ENCODE peak calls at places on chromosomes 3 and 15, in nine cellular contexts. N is Right ventricle myocardium superior; E is stimulated activated naive B cell treated with anti-CD40 and anti-IgM and Interleukin-4, amounts not matched to agents 10 μg/mL and 1 μg/mL and 100 μg/mL, for 72 hours; V is mucosa of descending colon; M is activated naive CD8-positive, alpha-beta T cell treated with anti-CD3 and anti-CD28 coated beads, Interleukin-2, amount 10 ng/mL, durations not matched to agents 7 days and 5 days; Y is left ventricle myocardium superior; F is left lung; X is left cardiac atrium; C is A549. L is an unnamed sample.
A peak's percentile ranks its signal among the peaks of the same experiment; 100 is the strongest.

GRCh38 chr3:29171583-29171990 is 109.3 kb upstream of the RBMS3 start:
- ATAC-seq in N (peak; percentile 46), E (no peak), V (peak; percentile 29), M (peak; percentile 71), Y (peak; percentile 60), F (no peak), X (peak; percentile 48), C (no peak), L (peak; percentile 19)

GRCh38 chr3:51401639-51402166 is 10.6 kb downstream of the RBM15B start:
- ATAC-seq in N (peak; percentile 55), E (no peak), V (no peak), M (no peak), Y (peak; percentile 39), F (peak; percentile 33), X (no peak), C (no peak), L (no peak)

GRCh38 chr15:58346361-58346760 is 85.4 kb upstream of the LIPC start:
- ATAC-seq in N (no peak), E (no peak), V (no peak), M (no peak), Y (no peak), F (peak; percentile 90), X (peak; percentile 30), C (peak; percentile 87), L (no peak)

GRCh38 chr3:17877299-17877698 is 134.9 kb upstream of the TBC1D5 start:
- ATAC-seq in N (no peak), E (no peak), V (no peak), M (no peak), Y (no peak), F (no peak), X (no peak), C (no peak), L (no peak)

GRCh38 chr3:197019021-197019420 is 10.6 kb downstream of the MELTF start:
- ATAC-seq in N (no peak), E (no peak), V (peak; percentile 29), M (no peak), Y (no peak), F (no peak), X (no peak), C (no peak), L (no peak)

GRCh38 chr3:182895513-182896112 is 84.7 kb downstream of the DCUN1D1 start:
- ATAC-seq in N (peak; percentile 49), E (no peak), V (no peak), M (no peak), Y (peak; percentile 54), F (no peak), X (no peak), C (no peak), L (no peak)

GRCh38 chr3:1082024-1082633 is 10.7 kb upstream of the CNTN6 start:
- ATAC-seq in N (peak; percentile 48), E (peak; percentile 29), V (peak; percentile 72), M (no peak), Y (no peak), F (peak; percentile 88), X (no peak), C (peak; percentile 60), L (no peak)

GRCh38 chr3:190032924-190033323 is 87.8 kb downstream of the P3H2 start:
- ATAC-seq in N (no peak), E (no peak), V (no peak), M (no peak), Y (no peak), F (no peak), X (no peak), C (no peak), L (no peak)

GRCh38 chr3:195048059-195048905 is 222.7 kb downstream of the XXYLT1 start:
- ATAC-seq in N (peak; percentile 58), E (no peak), V (no peak), M (no peak), Y (peak; percentile 62), F (no peak), X (no peak), C (no peak), L (no peak)

GRCh38 chr3:184848934-184849333 is 37.0 kb downstream of the VPS8 start:
- ATAC-seq in N (no peak), E (no peak), V (no peak), M (no peak), Y (no peak), F (no peak), X (no peak), C (no peak), L (no peak)

GRCh38 chr3:18443670-18444596 is 18.8 kb upstream of the SATB1 start:
- ATAC-seq in N (peak; percentile 19), E (peak; percentile 10), V (peak; percentile 39), M (no peak), Y (peak; percentile 11), F (peak; percentile 49), X (no peak), C (peak; percentile 18), L (peak; percentile 1)

GRCh38 chr3:157248590-157249425 is 88.9 kb upstream of the CCNL1 start:
- ATAC-seq in N (peak; percentile 93), E (no peak), V (no peak), M (no peak), Y (peak; percentile 97), F (peak; percentile 80), X (peak; percentile 85), C (peak; percentile 66), L (no peak)

GRCh38 chr15:63583027-63583426 is 14.2 kb upstream of the FBXL22 start:
- ATAC-seq in N (no peak), E (peak; percentile 34), V (no peak), M (no peak), Y (no peak), F (no peak), X (no peak), C (peak; percentile 38), L (peak; percentile 94)

GRCh38 chr3:124699686-124700396 is 30.4 kb upstream of the UMPS start:
- ATAC-seq in N (peak; percentile 95), E (no peak), V (no peak), M (no peak), Y (peak; percentile 92), F (no peak), X (no peak), C (no peak), L (no peak)

GRCh38 chr15:34241376-34242350 is 16.8 kb downstream of the EMC4 start:
- ATAC-seq in N (peak; percentile 64), E (peak; percentile 84), V (peak; percentile 73), M (peak; percentile 62), Y (peak; percentile 52), F (peak; percentile 82), X (no peak), C (peak; percentile 90), L (peak; percentile 38)